ENCODE peak calls at places on chromosomes 11 and 22, in seven cellular contexts. M, N, U, B, C, W and E are unnamed samples.

GRCh38 chr22:21009638-21010425 is 5.1 kb upstream of the P2RX6 start:
- DNase-seq in B (peak; percentile 52), U (no peak), C (no peak), W (peak; percentile 53), M (no peak), N (no peak), E (peak; percentile 60)

GRCh38 chr22:44890416-44891292 is 119.2 kb downstream of the PHF21B start:
- DNase-seq in W (no peak), U (no peak), M (no peak), B (no peak), C (no peak), N (no peak), E (no peak)

GRCh38 chr11:83521647-83522596 is 235.8 kb upstream of the CCDC90B start:
- DNase-seq in W (peak; percentile 34), U (no peak), B (peak; percentile 31), C (peak; percentile 10), M (no peak), N (no peak), E (peak; percentile 8)

GRCh38 chr11:111845256-111846028 is 25.9 kb downstream of the ALG9 start:
- DNase-seq in M (no peak), U (no peak), N (no peak), B (no peak), C (no peak), W (peak; percentile 82), E (no peak)

GRCh38 chr22:38114484-38115398 is 4.3 kb upstream of the BAIAP2L2 start:
- DNase-seq in C (peak; percentile 96), B (peak; percentile 78), U (peak; percentile 99), N (peak; percentile 22), M (peak; percentile 51), W (peak; percentile 81), E (peak; percentile 68)

GRCh38 chr22:25068701-25069100 is 116.2 kb downstream of the KIAA1671 start:
- DNase-seq in W (no peak), M (no peak), N (no peak), C (no peak), U (no peak), B (no peak), E (no peak)

GRCh38 chr11:134034496-134035381 is 34.1 kb upstream of the JAM3 start:
- DNase-seq in B (no peak), U (no peak), N (no peak), C (no peak), M (no peak), W (no peak), E (no peak)

GRCh38 chr11:1625541-1625940 is 3.6 kb upstream of the KRTAP5-4 start:
- DNase-seq in U (no peak), W (no peak), N (no peak), B (no peak), M (no peak), C (no peak), E (no peak)

GRCh38 chr22:26479792-26480610 is 3.6 kb downstream of the HPS4 start:
- DNase-seq in U (no peak), N (no peak), C (no peak), W (no peak), M (no peak), B (no peak), E (no peak)

GRCh38 chr11:4991066-4991465 is 3.6 kb upstream of the OR51L1 start:
- DNase-seq in M (no peak), W (peak; percentile 15), U (no peak), N (no peak), B (peak; percentile 12), C (no peak), E (peak; percentile 18)